ENCODE peak calls at places on chromosome 7, in four cellular contexts. O is iris pigment epithelial cell; X is RWPE1; W is stimulated activated CD4-positive, alpha-beta T cell treated with anti-CD3 and anti-CD28 coated beads, Interleukin-2, amount 100 ng/mL, for 48 hours. N is an unnamed sample.

GRCh38 chr7:142528608-142529408 is 220.5 kb upstream of the PRSS1 start:
- DNase-seq in X (no peak), O (no peak), W (no peak), N (no peak)

GRCh38 chr7:111878788-111879187 is 316.5 kb upstream of the IMMP2L start:
- DNase-seq in X (no peak), O (no peak), W (no peak), N (no peak)

GRCh38 chr7:63998549-63998948 is at the start of gene ZNF722:
- DNase-seq in X (no peak), W (no peak), O (no peak), N (no peak)

GRCh38 chr7:134741901-134742635 is 37.4 kb upstream of the CALD1 start:
- DNase-seq in W (no peak), O (peak), X (peak), N (peak)

GRCh38 chr7:159119851-159120539 is 24.7 kb downstream of the VIPR2 start:
- DNase-seq in O (no peak), X (no peak), W (no peak), N (peak)

GRCh38 chr7:38187794-38188472 is 9.9 kb downstream of the STARD3NL start:
- DNase-seq in W (no peak), X (no peak), O (no peak), N (no peak)

GRCh38 chr7:121937224-121937623 is 64.3 kb downstream of the PTPRZ1 start:
- DNase-seq in W (no peak), O (no peak), X (no peak), N (no peak)

GRCh38 chr7:76296743-76297740 is 5.4 kb upstream of the HSPB1 start:
- DNase-seq in O (peak), W (no peak), X (peak), N (peak)

GRCh38 chr7:25358831-25359350 is 130.6 kb upstream of the NPVF start:
- DNase-seq in W (no peak), O (no peak), X (no peak), N (no peak)

GRCh38 chr7:100159099-100159623 is 638 bp upstream of the TRAPPC14 start:
- DNase-seq in X (no peak), W (no peak), O (no peak), N (no peak)

GRCh38 chr7:26958834-26959233 is 94.4 kb upstream of the SKAP2 start:
- DNase-seq in X (peak), O (peak), W (no peak), N (no peak)

GRCh38 chr7:91306266-91306665 is 42.0 kb downstream of the FZD1 start:
- DNase-seq in O (no peak), W (no peak), X (no peak), N (no peak)